ENCODE peak calls at places on chromosomes 5 and 9, in six cellular contexts. E is left lung; O is tibial nerve; A is foreskin fibroblast; P is tibial artery; D is effector memory CD4-positive, alpha-beta T cell. H is an unnamed sample.

GRCh38 chr5:33400675-33401074 is 40.1 kb upstream of the TARS1 start:
- DNase-seq in P (no peak), E (no peak), O (no peak), A (no peak), D (no peak), H (no peak)

GRCh38 chr5:10387690-10388089 is 34.2 kb downstream of the MARCHF6 start:
- DNase-seq in D (no peak), O (no peak), P (no peak), A (peak), E (no peak), H (peak)

GRCh38 chr9:28539432-28539831 is 966.2 kb upstream of the C9orf72 start:
- DNase-seq in O (no peak), P (no peak), D (no peak), A (no peak), E (no peak), H (no peak)

GRCh38 chr5:158080112-158080511 is 221.2 kb upstream of the CLINT1 start:
- DNase-seq in E (no peak), O (no peak), A (no peak), P (no peak), D (no peak), H (no peak)

GRCh38 chr5:33291216-33292000 is 149.4 kb upstream of the TARS1 start:
- DNase-seq in E (no peak), P (no peak), O (no peak), D (no peak), A (no peak), H (no peak)

GRCh38 chr9:94785211-94786169 is 59.0 kb downstream of the AOPEP start:
- DNase-seq in P (no peak), A (peak), E (no peak), D (no peak), O (no peak), H (no peak)

GRCh38 chr9:84993105-84993504 is 323.6 kb downstream of the NTRK2 start:
- DNase-seq in O (no peak), A (no peak), E (no peak), P (no peak), D (no peak), H (no peak)

GRCh38 chr9:4700093-4700492 is 20.7 kb downstream of the CDC37L1 start:
- DNase-seq in P (no peak), O (no peak), A (no peak), D (no peak), E (no peak), H (no peak)

GRCh38 chr9:114238919-114239879 is 83.7 kb upstream of the ORM1 start:
- DNase-seq in E (peak), P (no peak), O (no peak), D (no peak), A (peak), H (no peak)

GRCh38 chr5:29960323-29960722 is 1233.2 kb upstream of the CDH6 start:
- DNase-seq in O (no peak), D (no peak), E (no peak), A (no peak), P (no peak), H (no peak)

GRCh38 chr5:136269978-136270377 is 77.0 kb upstream of the SMIM32 start:
- DNase-seq in A (no peak), E (no peak), P (no peak), O (no peak), D (no peak), H (no peak)

GRCh38 chr5:173051746-173052145 is 4.4 kb upstream of the CREBRF start:
- DNase-seq in A (peak), O (no peak), D (no peak), P (no peak), E (no peak), H (no peak)

GRCh38 chr5:131794596-131794995 is 2.2 kb downstream of the FNIP1 start:
- DNase-seq in D (no peak), E (no peak), A (no peak), O (peak), P (no peak), H (no peak)

GRCh38 chr5:96823900-96824351 is 16.2 kb upstream of the ERAP1 start:
- DNase-seq in A (peak), E (no peak), D (no peak), O (no peak), P (no peak), H (peak)

GRCh38 chr5:136084698-136085097 is 47.9 kb upstream of the SMAD5 start:
- DNase-seq in O (no peak), D (no peak), A (no peak), P (peak), E (no peak), H (no peak)

GRCh38 chr9:93013856-93014582 is 44.5 kb upstream of the SUSD3 start:
- DNase-seq in O (no peak), P (no peak), D (no peak), A (no peak), E (no peak), H (no peak)

GRCh38 chr9:116232425-116233159 is 79.0 kb downstream of the PAPPA start:
- DNase-seq in P (no peak), O (no peak), D (no peak), E (no peak), A (peak), H (no peak)

GRCh38 chr9:93682155-93682968 is 106.0 kb downstream of the PHF2 start:
- DNase-seq in O (peak), P (peak), D (no peak), E (peak), A (peak), H (peak)

GRCh38 chr9:120868339-120868675 is 8.7 kb downstream of the PHF19 start:
- DNase-seq in O (no peak), A (no peak), P (no peak), E (no peak), D (no peak), H (peak)

GRCh38 chr5:179323026-179323571 is 22.2 kb downstream of the ADAMTS2 start:
- DNase-seq in O (no peak), P (peak), E (peak), D (no peak), A (no peak), H (no peak)

GRCh38 chr5:91794856-91795548 is 411.9 kb upstream of the ARRDC3 start:
- DNase-seq in D (no peak), P (no peak), E (no peak), O (no peak), A (peak), H (no peak)

GRCh38 chr5:77181596-77182304 is 28.7 kb upstream of the PDE8B start:
- DNase-seq in D (no peak), O (peak), A (no peak), E (no peak), P (no peak), H (no peak)

GRCh38 chr9:4081948-4082347 is 217.9 kb downstream of the GLIS3 start:
- DNase-seq in E (no peak), A (no peak), O (no peak), D (no peak), P (no peak), H (no peak)

GRCh38 chr5:19987594-19988345 is at the start of gene CDH18:
- DNase-seq in O (peak), A (peak), P (no peak), E (peak), D (no peak), H (no peak)

GRCh38 chr9:101432171-101432570 is 3.4 kb downstream of the ALDOB start:
- DNase-seq in D (no peak), P (no peak), O (no peak), A (no peak), E (no peak), H (no peak)

GRCh38 chr5:137264573-137264972 is 234.6 kb downstream of the SPOCK1 start:
- DNase-seq in A (peak), D (no peak), P (no peak), O (no peak), E (no peak), H (peak)

GRCh38 chr5:179166886-179167841 is 107.0 kb downstream of the ZNF354C start:
- DNase-seq in O (peak), E (peak), P (no peak), D (peak), A (peak), H (no peak)

GRCh38 chr9:128986671-128987070 is 39.2 kb downstream of the NUP188 start:
- DNase-seq in P (no peak), A (no peak), O (no peak), E (no peak), D (no peak), H (no peak)
- H3K4me3 ChIP-seq in P (no peak), A (no peak), O (no peak), E (no peak), D (no peak), H (no peak)

DNA sequence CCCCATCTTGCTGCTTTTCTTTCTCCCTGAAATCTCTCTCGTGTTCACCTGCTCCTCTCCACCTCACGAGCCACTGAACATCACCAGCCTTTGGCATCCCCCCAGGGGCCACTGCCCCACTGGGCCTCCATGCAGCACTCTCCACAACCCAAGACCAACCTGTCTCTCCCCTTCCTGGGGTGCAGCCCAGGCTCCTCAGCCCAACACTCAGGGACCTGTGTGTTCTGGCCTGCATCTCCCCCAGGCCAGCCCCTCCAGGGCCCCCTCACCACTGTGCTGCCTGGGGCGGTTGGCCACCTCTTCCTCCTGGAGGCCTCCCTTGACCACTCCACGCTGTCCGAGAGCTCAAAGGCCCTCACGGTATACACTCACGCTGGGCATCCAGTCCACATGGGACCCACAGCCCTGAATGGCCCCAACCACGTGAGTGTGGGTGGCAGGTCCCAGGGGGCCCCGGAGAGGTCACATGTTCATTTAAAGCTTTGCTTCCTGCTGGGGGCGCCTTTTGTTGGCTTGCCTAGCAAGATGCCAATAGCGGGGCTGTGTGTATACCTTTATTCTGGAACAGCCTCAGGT is 453 bp upstream of the DOK3 start:
- DNase-seq in D (no peak), A (no peak), O (no peak), E (peak), P (no peak), H (no peak)
- H3K4me3 ChIP-seq in D (no peak), A (no peak), O (no peak), E (no peak), P (no peak), H (no peak)

GRCh38 chr9:88586452-88586851 is 51.5 kb downstream of the NXNL2 start:
- DNase-seq in D (no peak), E (no peak), A (peak), P (no peak), O (no peak), H (no peak)
- H3K4me3 ChIP-seq in D (no peak), E (no peak), A (no peak), P (no peak), O (no peak), H (no peak)

DNA sequence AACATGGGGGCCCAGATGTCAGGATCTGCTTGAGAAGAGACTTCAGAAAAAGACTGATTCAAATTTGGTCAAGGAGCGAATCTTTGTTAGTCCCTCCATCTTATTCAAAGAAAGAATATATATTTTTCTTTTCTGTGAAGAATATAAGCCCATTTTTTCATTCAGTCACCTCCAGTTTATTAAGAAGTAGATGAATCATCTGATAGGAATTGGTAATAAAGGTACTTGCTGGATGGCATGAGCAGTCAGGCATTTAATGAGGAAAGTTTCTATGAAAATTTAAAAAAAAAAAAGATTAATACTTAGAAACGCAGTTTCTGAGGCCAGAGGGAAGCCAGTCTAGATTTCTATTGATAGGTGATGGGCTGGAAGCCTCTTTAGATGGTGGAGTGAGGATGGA is 373.1 kb upstream of the SMC2 start:
- DNase-seq in A (no peak), D (no peak), O (no peak), E (no peak), P (no peak), H (no peak)
- H3K4me3 ChIP-seq in A (no peak), D (no peak), O (no peak), E (no peak), P (no peak), H (no peak)

DNA sequence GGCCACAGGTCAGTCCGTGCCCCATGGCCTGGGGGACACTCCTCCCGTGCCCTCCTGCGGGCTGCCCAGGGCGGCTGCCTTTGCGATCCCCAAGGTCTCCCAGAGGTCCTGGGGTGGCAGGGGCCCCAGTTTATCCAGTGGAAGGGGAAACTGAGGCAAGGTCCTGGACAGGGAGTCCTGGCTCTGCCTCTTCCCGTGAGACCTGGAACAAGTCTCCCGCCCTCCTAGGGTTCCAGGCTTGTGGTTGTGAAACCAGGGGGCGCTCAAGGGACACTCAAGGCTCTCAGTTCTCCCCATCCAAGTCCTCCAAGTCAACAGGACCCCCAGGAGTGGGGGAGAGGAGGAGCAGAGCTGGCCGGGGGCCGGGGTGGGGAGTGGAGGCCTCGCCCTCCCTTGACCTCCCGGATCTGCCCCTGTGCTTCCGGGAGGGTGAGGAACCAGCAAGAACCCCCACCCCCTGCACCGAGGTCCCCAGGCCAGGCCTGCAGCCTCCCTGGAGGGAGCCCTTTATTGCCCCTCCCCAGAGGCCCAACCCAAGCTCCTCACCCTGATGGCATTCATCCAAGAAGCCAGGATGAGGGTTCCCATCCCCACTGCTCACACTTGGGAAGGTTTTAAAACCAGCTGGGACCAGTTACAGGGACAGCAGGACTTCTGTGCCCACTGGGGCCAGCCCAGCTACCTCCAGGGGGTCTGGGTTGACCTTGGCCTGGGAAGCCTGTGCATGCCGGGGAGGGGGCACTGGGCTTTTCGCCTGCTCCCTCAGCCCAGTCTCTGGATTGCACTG is 24.7 kb upstream of the TMEM250 start:
- DNase-seq in A (peak), D (no peak), P (no peak), E (peak), O (no peak), H (no peak)
- H3K4me3 ChIP-seq in A (no peak), D (no peak), P (no peak), E (no peak), O (no peak), H (no peak)

GRCh38 chr5:73451218-73452130 is 2.9 kb upstream of the FOXD1 start:
- DNase-seq in E (peak), P (no peak), D (peak), O (no peak), A (peak), H (no peak)

GRCh38 chr5:73450041-73450598 is 1.5 kb upstream of the FOXD1 start:
- DNase-seq in A (no peak), E (no peak), P (no peak), O (no peak), D (no peak), H (no peak)

GRCh38 chr5:73448451-73449136 is at the start of gene FOXD1:
- DNase-seq in P (peak), D (no peak), A (peak), E (peak), O (peak), H (peak)

GRCh38 chr5:73452215-73452614 is 3.6 kb upstream of the FOXD1 start:
- DNase-seq in E (no peak), P (no peak), D (no peak), O (no peak), A (no peak), H (no peak)

GRCh38 chr5:73450672-73451217 is 2.2 kb upstream of the FOXD1 start:
- DNase-seq in D (no peak), P (no peak), E (no peak), A (peak), O (no peak), H (no peak)
- H3K4me3 ChIP-seq in D (no peak), P (peak), E (no peak), A (peak), O (peak), H (peak)

H was measured in skeletal muscle cell.